ENCODE peak calls at places on chromosomes 7 and 10, in seven cellular contexts. I is GM12878, R is H1, A is HCT116, U is HepG2, V is SK-N-SH, E is K562. T is an unnamed sample.

GRCh38 chr7:50618281-50618680 is 53.1 kb upstream of the DDC start:
- DNase-seq in I (no peak), A (no peak), U (no peak), E (no peak), R (no peak), V (no peak), T (no peak)

GRCh38 chr10:6247041-6247712 is 44.4 kb downstream of the PFKFB3 start:
- DNase-seq in E (no peak), U (no peak), A (no peak), I (no peak), R (no peak), V (no peak), T (no peak)

GRCh38 chr10:128054163-128054970 is 71.9 kb downstream of the MKI67 start:
- DNase-seq in I (no peak), U (no peak), R (no peak), V (no peak), E (no peak), A (no peak), T (no peak)

GRCh38 chr10:79079490-79080355 is 11.0 kb downstream of the ZMIZ1 start:
- DNase-seq in A (no peak), R (no peak), U (no peak), E (peak), V (no peak), I (no peak), T (no peak)

GRCh38 chr10:5809541-5810154 is 3.6 kb downstream of the GDI2 start:
- DNase-seq in A (no peak), I (no peak), R (no peak), V (no peak), U (peak), E (no peak), T (no peak)

GRCh38 chr10:95445837-95446347 is 115.3 kb downstream of the SORBS1 start:
- DNase-seq in U (peak), E (peak), I (no peak), R (peak), A (peak), V (peak), T (peak)

GRCh38 chr10:83539528-83540308 is 599.6 kb upstream of the GHITM start:
- DNase-seq in E (no peak), A (no peak), I (peak), V (no peak), U (no peak), R (no peak), T (no peak)

GRCh38 chr7:18663321-18663720 is 167.8 kb downstream of the HDAC9 start:
- DNase-seq in I (no peak), A (no peak), V (no peak), E (no peak), R (no peak), U (no peak), T (no peak)

GRCh38 chr10:113126506-113127192 is 176.6 kb downstream of the TCF7L2 start:
- DNase-seq in V (peak), R (peak), U (peak), I (no peak), E (peak), A (no peak), T (peak)

GRCh38 chr10:47051741-47052238 is 140.6 kb downstream of the PTPN20 start:
- DNase-seq in V (no peak), I (no peak), R (no peak), A (no peak), U (no peak), E (no peak), T (no peak)

GRCh38 chr7:128831178-128831993 is 1.2 kb downstream of the FLNC start:
- DNase-seq in V (peak), I (no peak), R (peak), E (peak), A (no peak), U (no peak), T (peak)
- TF ChIP-seq YY1 in V (no peak), I (no peak), R (no peak), E (no peak), A (no peak), U (no peak), T (no peak)

GRCh38 chr7:44729949-44730590 is 18.6 kb upstream of the ZMIZ2 start:
- DNase-seq in A (no peak), E (no peak), U (no peak), I (no peak), R (no peak), V (no peak), T (no peak)

GRCh38 chr7:44724276-44724675 is 24.4 kb upstream of the ZMIZ2 start:
- DNase-seq in R (no peak), V (no peak), I (no peak), U (no peak), A (no peak), E (no peak), T (no peak)

GRCh38 chr7:44727346-44728262 is 21.0 kb upstream of the ZMIZ2 start:
- DNase-seq in R (no peak), U (no peak), E (peak), I (no peak), A (no peak), V (no peak), T (no peak)
- TF ChIP-seq YY1 in R (no peak), U (no peak), E (no peak), I (no peak), A (no peak), V (peak), T (no peak)

GRCh38 chr10:86361134-86362128 is 5.2 kb downstream of the GRID1 start:
- DNase-seq in U (no peak), R (no peak), A (no peak), E (no peak), V (peak), I (no peak), T (no peak)
- TF ChIP-seq YY1 in U (no peak), R (no peak), A (no peak), E (no peak), V (no peak), I (no peak), T (no peak)

GRCh38 chr10:69741252-69741651 is 60.5 kb upstream of the COL13A1 start:
- DNase-seq in U (no peak), A (no peak), V (no peak), R (no peak), E (no peak), I (no peak), T (no peak)

GRCh38 chr10:69742356-69742695 is 59.4 kb upstream of the COL13A1 start:
- DNase-seq in E (no peak), R (no peak), A (no peak), V (no peak), I (no peak), U (no peak), T (no peak)

GRCh38 chr10:69744971-69745370 is 56.7 kb upstream of the COL13A1 start:
- DNase-seq in I (no peak), A (no peak), V (no peak), R (no peak), E (no peak), U (no peak), T (no peak)

GRCh38 chr10:69741671-69742355 is 59.9 kb upstream of the COL13A1 start:
- DNase-seq in V (no peak), A (no peak), E (no peak), I (no peak), U (no peak), R (no peak), T (no peak)

GRCh38 chr10:69742928-69743602 is 58.6 kb upstream of the COL13A1 start:
- DNase-seq in I (no peak), U (no peak), A (peak), E (peak), R (peak), V (peak), T (peak)
- TF ChIP-seq YY1 in I (no peak), U (no peak), A (no peak), E (no peak), R (no peak), V (no peak), T (no peak)

DNA sequence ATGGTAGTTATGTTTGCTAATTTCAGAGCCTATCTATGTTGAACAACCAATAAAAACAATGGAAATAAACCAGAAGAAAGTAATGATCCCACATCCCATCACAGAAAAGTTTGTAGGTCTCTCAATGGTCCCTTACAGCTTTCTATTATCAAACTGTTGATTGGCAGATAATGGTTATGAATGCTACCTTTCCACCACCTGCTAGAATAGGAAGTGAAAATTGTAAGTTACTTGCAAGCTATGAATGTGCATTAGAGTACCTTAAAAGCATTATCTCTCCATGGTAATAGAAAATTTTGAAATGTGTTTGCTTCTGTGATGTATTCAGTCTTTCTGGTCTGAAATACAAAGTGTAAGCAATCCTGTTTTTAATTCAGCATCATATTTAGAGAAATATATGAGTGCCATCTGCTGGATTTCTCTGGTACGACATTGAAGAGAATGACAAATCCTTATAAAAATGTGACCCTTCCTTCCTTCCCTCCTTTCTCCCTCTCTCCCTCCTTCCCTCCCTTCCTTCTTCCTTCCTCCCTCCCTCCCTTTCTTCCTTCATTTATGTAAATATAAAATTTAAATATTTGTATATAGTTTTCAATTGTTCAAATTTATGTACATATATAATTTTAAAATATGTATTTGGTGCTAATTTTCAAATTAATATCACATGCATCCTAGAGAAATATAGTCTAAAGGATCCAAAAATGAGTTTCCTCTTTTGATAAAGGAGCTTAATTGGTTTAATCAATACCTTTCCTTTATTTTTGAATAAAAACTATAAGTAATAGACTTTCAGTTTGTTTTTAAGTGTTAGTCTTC is 41.4 kb upstream of the PNLIPRP3 start:
- DNase-seq in I (no peak), E (peak), U (peak), V (no peak), R (no peak), A (peak), T (peak)
- TF ChIP-seq YY1 in I (no peak), E (no peak), U (no peak), V (no peak), R (no peak), A (no peak), T (no peak)

GRCh38 chr10:110474017-110474416 is 23.7 kb upstream of the DUSP5 start:
- DNase-seq in E (no peak), R (no peak), U (no peak), V (no peak), A (no peak), I (no peak), T (no peak)

GRCh38 chr10:110475722-110476515 is 21.8 kb upstream of the DUSP5 start:
- DNase-seq in E (no peak), I (no peak), V (no peak), R (no peak), A (no peak), U (no peak), T (no peak)

DNA sequence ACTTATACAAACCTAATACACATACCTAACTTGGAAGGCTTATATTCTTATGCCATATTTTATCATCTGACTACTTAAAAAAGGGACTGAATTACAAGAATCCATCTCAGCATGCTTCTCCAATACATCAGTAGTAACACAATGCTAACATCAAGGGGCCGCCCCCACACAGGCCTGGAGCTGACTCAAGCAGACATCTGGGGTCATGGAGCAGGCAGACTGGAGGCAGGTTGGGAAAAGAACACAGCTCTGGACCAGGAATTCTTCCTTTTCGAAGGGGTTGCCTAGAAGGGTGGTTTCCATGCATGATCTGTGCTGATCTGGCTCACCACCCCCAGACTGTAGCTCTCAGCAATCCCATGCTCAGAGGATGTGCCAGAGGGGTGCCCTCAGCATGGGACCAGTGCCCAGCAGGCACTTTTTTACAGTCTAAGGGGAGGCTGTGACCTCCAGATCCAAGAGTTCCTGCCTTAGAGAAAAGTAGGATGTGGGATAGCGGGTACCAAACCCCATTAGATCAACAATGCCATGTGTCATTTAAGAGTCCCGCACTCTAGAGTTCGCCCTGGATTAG is 26.1 kb upstream of the DUSP5 start:
- DNase-seq in R (no peak), E (no peak), V (no peak), A (no peak), U (no peak), I (no peak), T (no peak)
- TF ChIP-seq YY1 in R (no peak), E (no peak), V (no peak), A (no peak), U (no peak), I (no peak), T (no peak)

DNA sequence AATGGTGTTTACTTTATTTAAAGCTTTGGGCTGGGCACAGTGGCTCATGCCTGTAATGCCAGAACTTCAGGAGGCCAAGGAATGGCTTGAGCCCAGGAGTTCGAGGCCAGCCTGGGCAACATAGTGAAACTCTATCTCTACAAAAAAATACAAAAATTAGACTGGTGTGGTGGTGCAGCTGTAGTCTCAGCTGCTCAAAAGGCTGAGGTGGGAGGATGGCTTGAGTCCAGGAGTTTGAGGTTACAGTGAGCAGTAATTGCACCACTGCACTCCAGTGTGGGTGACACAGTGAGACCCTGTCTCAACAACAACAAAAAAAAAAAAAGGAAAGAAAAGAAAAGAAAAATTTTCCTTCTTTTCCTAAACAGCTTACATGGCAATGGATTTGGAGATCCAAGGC is 22.0 kb downstream of the SLC16A9 start:
- DNase-seq in V (no peak), U (no peak), I (no peak), A (no peak), R (no peak), E (no peak), T (no peak)
- TF ChIP-seq YY1 in V (no peak), U (no peak), I (no peak), A (no peak), R (no peak), E (no peak), T (no peak)

DNA sequence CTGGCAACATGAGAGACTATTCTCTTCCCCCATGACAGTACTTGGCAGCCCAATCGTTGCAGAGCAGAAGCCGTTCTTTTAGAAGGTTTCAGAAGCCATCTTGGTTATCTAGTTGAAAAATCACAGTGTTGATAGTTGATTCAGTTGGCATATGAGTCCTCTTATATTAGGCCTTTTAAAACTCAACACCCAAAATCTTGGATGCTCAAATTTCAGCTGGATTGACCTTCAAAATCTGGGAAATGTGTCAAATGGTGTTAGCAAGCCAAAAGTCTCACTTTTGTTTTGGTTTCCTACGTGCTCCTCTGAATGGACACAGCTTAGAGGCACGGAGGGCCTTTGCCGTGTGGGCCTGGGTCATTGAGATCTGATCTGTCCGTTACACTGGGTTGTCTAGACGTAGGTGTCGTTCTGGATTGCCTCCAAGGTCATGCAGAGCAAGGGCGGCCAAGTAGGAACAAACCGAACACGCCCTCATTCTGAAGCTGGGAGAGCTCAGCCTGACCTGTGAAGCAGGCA is 59.3 kb upstream of the BMPER start:
- DNase-seq in U (no peak), E (no peak), I (no peak), V (no peak), A (no peak), R (no peak), T (no peak)
- TF ChIP-seq YY1 in U (no peak), E (no peak), I (no peak), V (peak), A (no peak), R (no peak), T (no peak)

GRCh38 chr7:158602905-158603772 is 15.5 kb upstream of the PTPRN2 start:
- DNase-seq in I (peak), A (no peak), U (no peak), R (no peak), V (no peak), E (no peak), T (no peak)
- TF ChIP-seq YY1 in I (no peak), A (no peak), U (no peak), R (no peak), V (no peak), E (no peak), T (no peak)

GRCh38 chr7:100602889-100603696 is 930 bp downstream of the PCOLCE start:
- DNase-seq in U (no peak), V (peak), E (peak), A (no peak), R (peak), I (no peak), T (peak)

GRCh38 chr7:100604976-100605911 is 3.1 kb downstream of the PCOLCE start:
- DNase-seq in V (no peak), I (no peak), E (peak), R (peak), A (no peak), U (no peak), T (no peak)

GRCh38 chr7:100606313-100606712 is 4.2 kb downstream of the PCOLCE start:
- DNase-seq in A (no peak), E (no peak), I (no peak), V (no peak), U (no peak), R (no peak), T (no peak)

GRCh38 chr7:100604078-100604975 is 2.2 kb downstream of the PCOLCE start:
- DNase-seq in U (no peak), A (no peak), R (peak), E (peak), V (peak), I (no peak), T (no peak)

DNA sequence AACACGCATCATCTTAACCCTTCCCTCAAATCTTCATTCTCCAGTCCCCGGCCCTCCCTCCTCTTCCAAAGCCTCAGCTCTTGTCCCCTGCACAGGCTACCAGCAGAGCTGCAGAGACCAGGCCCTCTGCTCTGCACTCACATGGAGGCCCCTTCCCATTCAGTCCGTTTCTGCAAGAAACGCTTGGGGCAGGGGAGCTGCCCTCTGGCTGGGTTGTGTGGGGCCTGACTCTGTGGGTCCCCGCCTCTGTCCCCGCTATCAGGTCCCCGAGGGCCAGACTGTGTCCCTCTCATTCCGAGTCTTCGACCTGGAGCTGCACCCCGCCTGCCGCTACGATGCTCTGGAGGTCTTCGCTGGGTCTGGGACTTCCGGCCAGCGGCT is 1.5 kb downstream of the PCOLCE start:
- DNase-seq in R (peak), V (no peak), I (no peak), E (no peak), U (no peak), A (no peak), T (no peak)
- TF ChIP-seq YY1 in R (no peak), V (no peak), I (no peak), E (no peak), U (no peak), A (no peak), T (no peak)